ENCODE peak calls at places on chromosomes 1 and 21, in seven cellular contexts. Q is GM13976, H is RWPE1, C is cardiac fibroblast, G is fibroblast of the aortic adventitia, W is OCI-LY7, K is neural crest cell. Z is an unnamed sample.
A peak's percentile ranks its signal among the peaks of the same experiment; 100 is the strongest.

GRCh38 chr1:240602189-240602588 is 9.8 kb downstream of the GREM2 start:
- DNase-seq in Q (no peak), H (no peak), C (peak; percentile 37), G (peak; percentile 77), W (no peak), K (no peak), Z (no peak)

GRCh38 chr1:11524465-11525150 is 45.7 kb downstream of the DISP3 start:
- DNase-seq in Q (no peak), H (no peak), C (no peak), G (no peak), W (no peak), K (no peak), Z (no peak)

GRCh38 chr21:45966995-45967394 is 14.6 kb upstream of the COL6A1 start:
- DNase-seq in Q (no peak), H (no peak), C (no peak), G (no peak), W (no peak), K (no peak), Z (no peak)

GRCh38 chr21:44723177-44724131 is 12.1 kb upstream of the TSPEAR start:
- DNase-seq in Q (no peak), H (no peak), C (no peak), G (no peak), W (no peak), K (no peak), Z (no peak)

GRCh38 chr1:207077470-207078377 is 10.9 kb upstream of the C4BPB start:
- DNase-seq in Q (peak; percentile 64), H (peak; percentile 66), C (peak; percentile 91), G (peak; percentile 90), W (peak; percentile 75), K (peak; percentile 67), Z (peak; percentile 64)

GRCh38 chr1:12521096-12521495 is 96.9 kb downstream of the DHRS3 start:
- DNase-seq in Q (no peak), H (no peak), C (no peak), G (no peak), W (no peak), K (no peak), Z (no peak)

GRCh38 chr1:50156241-50157010 is 47.7 kb downstream of the ELAVL4 start:
- DNase-seq in Q (no peak), H (no peak), C (no peak), G (no peak), W (no peak), K (no peak), Z (no peak)

GRCh38 chr1:244297616-244298015 is 154.1 kb downstream of the ADSS2 start:
- DNase-seq in Q (no peak), H (no peak), C (no peak), G (no peak), W (no peak), K (no peak), Z (no peak)

GRCh38 chr1:220123889-220124288 is 30.0 kb downstream of the IARS2 start:
- DNase-seq in Q (no peak), H (no peak), C (no peak), G (peak; percentile 6), W (peak; percentile 22), K (peak; percentile 16), Z (no peak)

GRCh38 chr1:93581917-93582850 is 99.5 kb downstream of the BCAR3 start:
- DNase-seq in Q (no peak), H (no peak), C (no peak), G (no peak), W (no peak), K (no peak), Z (no peak)

GRCh38 chr1:36204347-36204909 is 19.8 kb upstream of the THRAP3 start:
- DNase-seq in Q (peak; percentile 3), H (no peak), C (peak; percentile 71), G (no peak), W (no peak), K (no peak), Z (peak; percentile 1)

GRCh38 chr1:19387045-19387467 is 74.9 kb downstream of the SLC66A1 start:
- DNase-seq in Q (no peak), H (no peak), C (no peak), G (no peak), W (no peak), K (no peak), Z (no peak)

GRCh38 chr1:110440877-110441276 is 10.1 kb upstream of the PROK1 start:
- DNase-seq in Q (no peak), H (no peak), C (peak; percentile 86), G (peak; percentile 90), W (no peak), K (no peak), Z (no peak)

GRCh38 chr1:237181731-237182317 is 139.8 kb downstream of the RYR2 start:
- DNase-seq in Q (no peak), H (no peak), C (peak; percentile 55), G (no peak), W (no peak), K (no peak), Z (no peak)

GRCh38 chr1:194151056-194151455 is 964.6 kb upstream of the B3GALT2 start:
- DNase-seq in Q (no peak), H (no peak), C (no peak), G (no peak), W (no peak), K (no peak), Z (peak; percentile 1)

GRCh38 chr1:171922999-171923398 is 81.7 kb downstream of the DNM3 start:
- DNase-seq in Q (no peak), H (no peak), C (no peak), G (no peak), W (no peak), K (no peak), Z (no peak)

GRCh38 chr1:215007880-215008279 is 74.7 kb upstream of the KCNK2 start:
- DNase-seq in Q (no peak), H (no peak), C (peak; percentile 48), G (peak; percentile 84), W (no peak), K (no peak), Z (no peak)

GRCh38 chr1:27891196-27891889 is 19.0 kb downstream of the THEMIS2 start:
- DNase-seq in Q (peak; percentile 62), H (no peak), C (no peak), G (no peak), W (peak; percentile 64), K (no peak), Z (peak; percentile 56)

GRCh38 chr1:28986296-28986910 is 72.0 kb downstream of the EPB41 start:
- DNase-seq in Q (peak; percentile 34), H (no peak), C (peak; percentile 21), G (peak; percentile 37), W (peak; percentile 51), K (no peak), Z (peak; percentile 30)

GRCh38 chr1:197557302-197557701 is 218.0 kb downstream of the DENND1B start:
- DNase-seq in Q (no peak), H (peak; percentile 57), C (peak; percentile 29), G (peak; percentile 66), W (no peak), K (no peak), Z (no peak)

GRCh38 chr1:37038079-37038702 is 3.9 kb upstream of the GRIK3 start:
- DNase-seq in Q (no peak), H (peak; percentile 27), C (peak; percentile 3), G (no peak), W (peak; percentile 75), K (no peak), Z (no peak)

GRCh38 chr1:58852731-58853485 is 69.1 kb upstream of the JUN start:
- DNase-seq in Q (no peak), H (no peak), C (no peak), G (no peak), W (no peak), K (peak; percentile 8), Z (no peak)

GRCh38 chr1:40630488-40631223 is 34.8 kb downstream of the RIMS3 start:
- DNase-seq in Q (no peak), H (no peak), C (peak; percentile 29), G (peak; percentile 9), W (peak; percentile 67), K (peak; percentile 54), Z (no peak)
- TF ChIP-seq CTCF in Q (no peak), H (no peak), C (peak; percentile 63), G (peak; percentile 41), W (peak; percentile 77), K (peak; percentile 64), Z (peak; percentile 18)

GRCh38 chr1:53291574-53291973 is 36.3 kb downstream of the LRP8 start:
- DNase-seq in Q (no peak), H (no peak), C (peak; percentile 16), G (no peak), W (peak; percentile 14), K (no peak), Z (no peak)
- TF ChIP-seq CTCF in Q (no peak), H (no peak), C (peak; percentile 5), G (no peak), W (peak; percentile 49), K (no peak), Z (no peak)

GRCh38 chr1:85078903-85079302 is 30.6 kb upstream of the MCOLN3 start:
- DNase-seq in Q (peak; percentile 25), H (peak; percentile 7), C (peak; percentile 49), G (peak; percentile 43), W (peak; percentile 21), K (no peak), Z (no peak)
- TF ChIP-seq CTCF in Q (peak; percentile 13), H (no peak), C (peak; percentile 22), G (peak; percentile 45), W (peak; percentile 50), K (peak; percentile 17), Z (no peak)

GRCh38 chr1:6414443-6414844 is 5.3 kb downstream of the HES2 start:
- DNase-seq in Q (peak; percentile 80), H (peak; percentile 89), C (peak; percentile 46), G (peak; percentile 44), W (peak; percentile 43), K (no peak), Z (peak; percentile 80)
- TF ChIP-seq CTCF in Q (peak; percentile 40), H (peak; percentile 79), C (peak; percentile 71), G (peak; percentile 68), W (peak; percentile 77), K (peak; percentile 68), Z (peak; percentile 27)

DNA sequence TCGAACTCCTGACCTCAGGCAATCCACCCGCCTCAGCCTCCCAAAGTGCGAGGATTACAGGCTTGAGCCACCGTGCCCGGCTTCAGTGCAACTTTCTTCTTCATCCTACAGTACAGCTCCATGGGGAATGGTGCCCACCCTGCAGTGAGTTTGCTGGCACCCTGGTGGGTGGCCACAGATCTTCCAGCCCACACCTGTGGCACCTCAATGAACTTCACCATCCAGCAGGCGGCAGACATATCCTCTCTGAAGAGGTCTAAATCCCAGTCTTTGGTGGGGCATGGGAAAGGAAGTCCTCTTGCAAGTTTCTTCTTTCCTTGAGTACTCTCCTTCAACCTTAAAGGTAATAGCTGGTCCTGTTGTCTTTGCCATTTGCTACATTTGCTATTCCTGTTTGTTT is 18.1 kb upstream of the ZBTB8A start:
- DNase-seq in Q (no peak), H (no peak), C (no peak), G (no peak), W (peak; percentile 44), K (no peak), Z (no peak)
- TF ChIP-seq CTCF in Q (no peak), H (no peak), C (no peak), G (no peak), W (peak; percentile 57), K (no peak), Z (no peak)

Z was measured in GM20000.